ENCODE peak calls at places on chromosomes 2 and 18, in six cellular contexts. One of them, this sample, is unnamed.

GRCh38 chr2:69139778-69140177 is 126.8 kb downstream of the ANTXR1 start:
- DNase-seq in DMS79 treated with DMSO at 0.1 percent for 48 hours: no peak
- DNase-seq in effector memory CD8-positive, alpha-beta T cell: no peak
- DNase-seq in tibial artery: no peak
- DNase-seq in germinal center: no peak
- DNase-seq in foreskin fibroblast: peak
- DNase-seq in this sample: no peak

GRCh38 chr18:10785798-10786197 is 260.0 kb downstream of the NAPG start:
- DNase-seq in foreskin fibroblast: no peak
- DNase-seq in effector memory CD8-positive, alpha-beta T cell: no peak
- DNase-seq in tibial artery: no peak
- DNase-seq in DMS79 treated with DMSO at 0.1 percent for 48 hours: no peak
- DNase-seq in germinal center: no peak
- DNase-seq in this sample: no peak

GRCh38 chr2:196274387-196274809 is 103.0 kb upstream of the STK17B start:
- DNase-seq in tibial artery: peak
- DNase-seq in foreskin fibroblast: peak
- DNase-seq in DMS79 treated with DMSO at 0.1 percent for 48 hours: peak
- DNase-seq in effector memory CD8-positive, alpha-beta T cell: no peak
- DNase-seq in germinal center: peak
- DNase-seq in this sample: no peak

GRCh38 chr18:57839942-57840381 is 36.8 kb upstream of the ATP8B1 start:
- DNase-seq in effector memory CD8-positive, alpha-beta T cell: no peak
- DNase-seq in tibial artery: no peak
- DNase-seq in germinal center: no peak
- DNase-seq in foreskin fibroblast: peak
- DNase-seq in DMS79 treated with DMSO at 0.1 percent for 48 hours: no peak
- DNase-seq in this sample: no peak

GRCh38 chr2:36526216-36526615 is 71.8 kb downstream of the FEZ2 start:
- DNase-seq in DMS79 treated with DMSO at 0.1 percent for 48 hours: no peak
- DNase-seq in foreskin fibroblast: peak
- DNase-seq in germinal center: no peak
- DNase-seq in effector memory CD8-positive, alpha-beta T cell: no peak
- DNase-seq in tibial artery: no peak
- DNase-seq in this sample: no peak

GRCh38 chr2:43127208-43127940 is 99.0 kb downstream of the ZFP36L2 start:
- DNase-seq in effector memory CD8-positive, alpha-beta T cell: peak
- DNase-seq in tibial artery: peak
- DNase-seq in DMS79 treated with DMSO at 0.1 percent for 48 hours: no peak
- DNase-seq in foreskin fibroblast: peak
- DNase-seq in germinal center: peak
- DNase-seq in this sample: peak

GRCh38 chr18:48896875-48897511 is 53.8 kb downstream of the SMAD7 start:
- DNase-seq in DMS79 treated with DMSO at 0.1 percent for 48 hours: no peak
- DNase-seq in foreskin fibroblast: peak
- DNase-seq in tibial artery: peak
- DNase-seq in germinal center: peak
- DNase-seq in effector memory CD8-positive, alpha-beta T cell: no peak
- DNase-seq in this sample: peak

GRCh38 chr2:80326214-80326613 is 21.7 kb upstream of the LRRTM1 start:
- DNase-seq in foreskin fibroblast: peak
- DNase-seq in tibial artery: no peak
- DNase-seq in effector memory CD8-positive, alpha-beta T cell: no peak
- DNase-seq in DMS79 treated with DMSO at 0.1 percent for 48 hours: no peak
- DNase-seq in germinal center: no peak
- DNase-seq in this sample: no peak

GRCh38 chr2:158142568-158143332 is 41.1 kb downstream of the UPP2 start:
- DNase-seq in germinal center: no peak
- DNase-seq in tibial artery: no peak
- DNase-seq in DMS79 treated with DMSO at 0.1 percent for 48 hours: no peak
- DNase-seq in foreskin fibroblast: no peak
- DNase-seq in effector memory CD8-positive, alpha-beta T cell: no peak
- DNase-seq in this sample: no peak

GRCh38 chr2:82968381-82968780 is 1490.7 kb downstream of the SUCLG1 start:
- DNase-seq in foreskin fibroblast: peak
- DNase-seq in tibial artery: no peak
- DNase-seq in DMS79 treated with DMSO at 0.1 percent for 48 hours: no peak
- DNase-seq in effector memory CD8-positive, alpha-beta T cell: no peak
- DNase-seq in germinal center: no peak
- DNase-seq in this sample: no peak

GRCh38 chr2:2738276-2738675 is 407.2 kb upstream of the MYT1L start:
- DNase-seq in tibial artery: no peak
- DNase-seq in foreskin fibroblast: no peak
- DNase-seq in DMS79 treated with DMSO at 0.1 percent for 48 hours: no peak
- DNase-seq in effector memory CD8-positive, alpha-beta T cell: no peak
- DNase-seq in germinal center: no peak
- DNase-seq in this sample: no peak

GRCh38 chr18:23972416-23972815 is 42.1 kb upstream of the TTC39C start:
- DNase-seq in DMS79 treated with DMSO at 0.1 percent for 48 hours: no peak
- DNase-seq in tibial artery: no peak
- DNase-seq in foreskin fibroblast: no peak
- DNase-seq in germinal center: no peak
- DNase-seq in effector memory CD8-positive, alpha-beta T cell: peak
- DNase-seq in this sample: no peak